ENCODE peak calls at places on chromosomes 1 and 21, in four cellular contexts. One of them, this sample, is unnamed.

GRCh38 chr21:40120944-40121575 is 253.8 kb downstream of the PCP4 start:
- DNase-seq in cardiac muscle cell: peak; percentile 53
- DNase-seq in pancreas: no peak
- DNase-seq in RWPE1: no peak
- DNase-seq in this sample: peak; percentile 16

GRCh38 chr1:167454929-167455785 is 63.2 kb downstream of the CD247 start:
- DNase-seq in pancreas: peak; percentile 77
- DNase-seq in RWPE1: peak; percentile 52
- DNase-seq in cardiac muscle cell: peak; percentile 61
- DNase-seq in this sample: peak; percentile 23

GRCh38 chr1:104648269-104648691 is 898.6 kb downstream of the AMY1C start:
- DNase-seq in RWPE1: peak; percentile 10
- DNase-seq in pancreas: no peak
- DNase-seq in cardiac muscle cell: peak; percentile 49
- DNase-seq in this sample: no peak

GRCh38 chr21:35368326-35368725 is 319.2 kb upstream of the RUNX1 start:
- DNase-seq in RWPE1: no peak
- DNase-seq in pancreas: no peak
- DNase-seq in cardiac muscle cell: no peak
- DNase-seq in this sample: no peak

GRCh38 chr1:220370041-220370700 is 97.9 kb upstream of the RAB3GAP2 start:
- DNase-seq in pancreas: no peak
- DNase-seq in cardiac muscle cell: peak; percentile 69
- DNase-seq in RWPE1: peak; percentile 99
- DNase-seq in this sample: peak; percentile 95

GRCh38 chr1:187654635-187655034 is 825.9 kb downstream of the PLA2G4A start:
- DNase-seq in pancreas: no peak
- DNase-seq in RWPE1: no peak
- DNase-seq in cardiac muscle cell: no peak
- DNase-seq in this sample: no peak

GRCh38 chr1:223670458-223671159 is 5.1 kb upstream of the CAPN8 start:
- DNase-seq in pancreas: no peak
- DNase-seq in cardiac muscle cell: peak; percentile 82
- DNase-seq in RWPE1: no peak
- DNase-seq in this sample: peak; percentile 45

GRCh38 chr1:114040273-114041043 is 61.2 kb downstream of the OLFML3 start:
- DNase-seq in pancreas: no peak
- DNase-seq in cardiac muscle cell: no peak
- DNase-seq in RWPE1: no peak
- DNase-seq in this sample: peak; percentile 14

GRCh38 chr21:24208562-24209260 is 1398.6 kb downstream of the MRPL39 start:
- DNase-seq in cardiac muscle cell: no peak
- DNase-seq in RWPE1: no peak
- DNase-seq in pancreas: peak; percentile 22
- DNase-seq in this sample: no peak

GRCh38 chr21:36701912-36702621 is 3.2 kb downstream of the SIM2 start:
- DNase-seq in pancreas: no peak
- DNase-seq in cardiac muscle cell: no peak
- DNase-seq in RWPE1: peak; percentile 61
- DNase-seq in this sample: no peak

GRCh38 chr1:29575826-29576225 is 339.5 kb downstream of the PTPRU start:
- DNase-seq in cardiac muscle cell: no peak
- DNase-seq in RWPE1: no peak
- DNase-seq in pancreas: no peak
- DNase-seq in this sample: peak; percentile 70

GRCh38 chr1:232553050-232553754 is 76.7 kb downstream of the SIPA1L2 start:
- DNase-seq in pancreas: peak; percentile 38
- DNase-seq in RWPE1: no peak
- DNase-seq in cardiac muscle cell: peak; percentile 77
- DNase-seq in this sample: peak; percentile 48

GRCh38 chr1:229781453-229781852 is 155.4 kb downstream of the URB2 start:
- DNase-seq in pancreas: peak; percentile 76
- DNase-seq in cardiac muscle cell: no peak
- DNase-seq in RWPE1: no peak
- DNase-seq in this sample: no peak

GRCh38 chr1:230327892-230328284 is 98.2 kb downstream of the PGBD5 start:
- DNase-seq in cardiac muscle cell: no peak
- DNase-seq in pancreas: no peak
- DNase-seq in RWPE1: peak; percentile 65
- DNase-seq in this sample: no peak

GRCh38 chr1:61050541-61051454 is 31.6 kb upstream of the NFIA start:
- DNase-seq in RWPE1: peak; percentile 34
- DNase-seq in pancreas: peak; percentile 69
- DNase-seq in cardiac muscle cell: peak; percentile 72
- DNase-seq in this sample: no peak

GRCh38 chr1:70420320-70420719 is 9.3 kb downstream of the CTH start:
- DNase-seq in pancreas: no peak
- DNase-seq in cardiac muscle cell: no peak
- DNase-seq in RWPE1: no peak
- DNase-seq in this sample: no peak

GRCh38 chr1:17719874-17720273 is 35.3 kb upstream of the ACTL8 start:
- DNase-seq in pancreas: no peak
- DNase-seq in cardiac muscle cell: no peak
- DNase-seq in RWPE1: no peak
- DNase-seq in this sample: no peak

GRCh38 chr1:11784993-11785769 is 20.6 kb downstream of the MTHFR start:
- DNase-seq in RWPE1: peak; percentile 55
- DNase-seq in pancreas: peak; percentile 79
- DNase-seq in cardiac muscle cell: peak; percentile 80
- DNase-seq in this sample: peak; percentile 60

GRCh38 chr1:118360817-118361216 is 175.8 kb upstream of the SPAG17 start:
- DNase-seq in pancreas: no peak
- DNase-seq in RWPE1: no peak
- DNase-seq in cardiac muscle cell: no peak
- DNase-seq in this sample: peak; percentile 57

GRCh38 chr1:228400237-228400651 is 6.4 kb downstream of the TRIM11 start:
- DNase-seq in pancreas: no peak
- DNase-seq in RWPE1: no peak
- DNase-seq in cardiac muscle cell: no peak
- DNase-seq in this sample: no peak

GRCh38 chr1:217149791-217150190 is 426.6 kb upstream of the ESRRG start:
- DNase-seq in cardiac muscle cell: no peak
- DNase-seq in RWPE1: no peak
- DNase-seq in pancreas: no peak
- DNase-seq in this sample: no peak

GRCh38 chr1:164137273-164137947 is 421.6 kb upstream of the PBX1 start:
- DNase-seq in cardiac muscle cell: peak; percentile 13
- DNase-seq in pancreas: no peak
- DNase-seq in RWPE1: no peak
- DNase-seq in this sample: no peak

GRCh38 chr1:158969166-158969565 is 37.8 kb downstream of the PYHIN1 start:
- DNase-seq in pancreas: no peak
- DNase-seq in RWPE1: peak; percentile 20
- DNase-seq in cardiac muscle cell: no peak
- DNase-seq in this sample: no peak

GRCh38 chr21:16070207-16070651 is 340.4 kb downstream of the USP25 start:
- DNase-seq in cardiac muscle cell: peak; percentile 5
- DNase-seq in pancreas: no peak
- DNase-seq in RWPE1: no peak
- DNase-seq in this sample: no peak

GRCh38 chr1:214842856-214843255 is 239.7 kb upstream of the KCNK2 start:
- DNase-seq in RWPE1: no peak
- DNase-seq in pancreas: no peak
- DNase-seq in cardiac muscle cell: no peak
- DNase-seq in this sample: no peak

GRCh38 chr1:86504130-86504479 is 35.4 kb downstream of the CLCA1 start:
- DNase-seq in RWPE1: no peak
- DNase-seq in pancreas: no peak
- DNase-seq in cardiac muscle cell: peak; percentile 63
- DNase-seq in this sample: no peak

GRCh38 chr1:86502721-86503430 is 34.1 kb downstream of the CLCA1 start:
- DNase-seq in RWPE1: peak; percentile 30
- DNase-seq in cardiac muscle cell: no peak
- DNase-seq in pancreas: no peak
- DNase-seq in this sample: peak; percentile 41

GRCh38 chr1:86500731-86501130 is 32.0 kb downstream of the CLCA1 start:
- DNase-seq in RWPE1: no peak
- DNase-seq in pancreas: no peak
- DNase-seq in cardiac muscle cell: no peak
- DNase-seq in this sample: no peak

GRCh38 chr1:86503477-86504129 is 34.9 kb downstream of the CLCA1 start:
- DNase-seq in cardiac muscle cell: no peak
- DNase-seq in pancreas: no peak
- DNase-seq in RWPE1: no peak
- DNase-seq in this sample: no peak

DNA sequence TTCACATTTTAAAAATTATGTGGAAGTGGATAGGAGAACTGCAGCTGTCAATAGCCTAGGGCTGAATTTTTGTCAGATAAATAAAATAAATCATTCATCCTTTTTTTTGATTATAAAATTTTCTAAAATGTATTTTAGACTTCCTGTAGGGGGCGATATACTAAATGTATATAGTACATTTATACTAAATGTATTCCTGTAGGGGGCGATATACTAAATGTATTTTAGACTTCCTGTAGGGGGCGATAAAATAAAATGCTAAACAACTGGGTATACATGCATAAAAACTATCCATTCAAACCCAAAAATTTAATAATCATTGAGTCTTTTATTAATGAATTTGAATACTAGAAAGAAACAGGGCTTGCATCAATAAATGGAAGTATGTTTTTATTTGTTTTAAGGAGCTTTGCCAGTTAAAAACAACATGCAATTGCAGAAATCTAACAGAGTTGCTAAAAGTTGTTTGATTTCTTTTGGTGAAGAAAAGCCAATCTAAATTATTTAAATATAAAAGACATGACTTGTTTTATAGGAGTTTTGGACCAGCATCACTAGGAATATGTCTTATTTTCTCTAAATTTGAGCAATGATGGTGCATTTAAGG is 31.4 kb downstream of the CLCA1 start:
- DNase-seq in RWPE1: peak; percentile 8
- DNase-seq in pancreas: no peak
- DNase-seq in cardiac muscle cell: peak; percentile 69
- DNase-seq in this sample: no peak
- TF ChIP-seq CTCF in RWPE1: peak; percentile 69
- TF ChIP-seq CTCF in pancreas: peak; percentile 83
- TF ChIP-seq CTCF in cardiac muscle cell: peak; percentile 92
- TF ChIP-seq CTCF in this sample: peak; percentile 56

DNA sequence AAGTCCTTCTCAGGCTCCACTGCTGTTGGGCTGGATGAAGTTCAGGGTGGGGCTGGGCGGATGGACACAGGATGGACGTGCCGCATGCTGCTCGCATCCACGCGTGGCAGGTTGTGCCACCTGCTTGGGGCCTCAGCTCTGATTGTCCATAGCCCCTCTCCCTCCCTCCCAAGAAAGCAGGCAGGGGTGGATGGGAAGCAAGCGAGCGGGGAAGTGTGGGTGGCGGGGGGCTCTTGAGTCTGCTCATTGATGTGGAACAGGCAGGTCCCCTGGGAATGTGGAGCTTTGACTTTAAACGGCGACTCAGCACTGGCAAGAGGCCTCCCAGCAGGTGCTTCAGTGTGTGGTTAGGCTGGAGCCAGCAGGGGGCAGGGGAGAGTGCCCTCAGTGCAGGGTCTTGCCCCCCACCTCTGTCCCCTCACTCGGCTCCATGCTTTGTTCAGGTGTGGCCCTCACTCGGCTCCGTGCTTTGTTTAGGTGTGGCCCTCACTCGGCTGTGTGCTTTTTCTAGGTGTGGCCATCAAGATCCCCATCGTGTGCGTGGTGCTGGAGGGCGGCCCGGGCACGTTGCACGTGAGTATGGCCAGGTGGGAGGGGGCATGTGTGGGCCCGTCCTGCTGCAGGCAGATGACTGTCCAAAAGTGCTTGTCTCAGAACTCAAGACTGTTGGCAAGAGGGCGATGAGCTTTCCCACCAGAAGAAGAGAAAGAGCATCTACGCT is 23.9 kb downstream of the TRPM2 start:
- DNase-seq in RWPE1: no peak
- DNase-seq in pancreas: no peak
- DNase-seq in cardiac muscle cell: peak; percentile 9
- DNase-seq in this sample: no peak
- TF ChIP-seq CTCF in RWPE1: no peak
- TF ChIP-seq CTCF in pancreas: no peak
- TF ChIP-seq CTCF in cardiac muscle cell: no peak
- TF ChIP-seq CTCF in this sample: no peak

GRCh38 chr1:151923422-151923821 is 14.1 kb upstream of the THEM4 start:
- DNase-seq in cardiac muscle cell: no peak
- DNase-seq in pancreas: no peak
- DNase-seq in RWPE1: no peak
- DNase-seq in this sample: no peak
- TF ChIP-seq CTCF in cardiac muscle cell: no peak
- TF ChIP-seq CTCF in pancreas: no peak
- TF ChIP-seq CTCF in RWPE1: no peak
- TF ChIP-seq CTCF in this sample: no peak

DNA sequence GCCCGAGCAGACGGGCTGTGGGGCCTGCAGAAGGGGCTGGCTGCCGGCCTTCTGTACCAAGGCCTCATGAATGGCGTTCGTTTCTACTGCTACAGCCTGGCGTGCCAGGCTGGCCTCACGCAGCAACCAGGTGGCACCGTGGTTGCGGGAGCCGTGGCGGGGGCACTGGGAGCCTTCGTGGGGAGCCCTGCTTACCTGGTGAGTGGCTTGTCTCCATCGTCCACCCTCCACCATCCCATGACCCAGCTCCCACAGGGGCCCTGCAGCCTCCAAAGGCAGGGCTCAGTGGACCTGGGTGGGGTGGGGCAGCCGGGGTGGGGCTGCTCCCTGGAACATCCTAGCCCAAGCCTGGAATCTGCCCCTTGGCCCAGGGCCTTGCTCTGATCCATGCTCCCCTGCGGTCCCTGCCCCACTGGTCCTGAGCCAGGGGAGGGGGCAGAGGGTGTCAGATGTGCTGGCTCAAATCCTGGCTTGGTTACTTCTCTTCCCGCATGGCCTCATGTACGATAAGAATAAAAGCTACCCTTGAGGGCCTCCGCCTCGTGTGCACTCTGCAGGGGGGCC is 690 bp downstream of the SLC25A34 start:
- DNase-seq in RWPE1: no peak
- DNase-seq in cardiac muscle cell: no peak
- DNase-seq in pancreas: peak; percentile 70
- DNase-seq in this sample: no peak
- TF ChIP-seq CTCF in RWPE1: no peak
- TF ChIP-seq CTCF in cardiac muscle cell: no peak
- TF ChIP-seq CTCF in pancreas: no peak
- TF ChIP-seq CTCF in this sample: no peak

GRCh38 chr1:9706178-9706577 is 54.6 kb downstream of the PIK3CD start:
- DNase-seq in cardiac muscle cell: no peak
- DNase-seq in RWPE1: no peak
- DNase-seq in pancreas: no peak
- DNase-seq in this sample: no peak

GRCh38 chr1:9703165-9703509 is 51.6 kb downstream of the PIK3CD start:
- DNase-seq in pancreas: no peak
- DNase-seq in RWPE1: no peak
- DNase-seq in cardiac muscle cell: no peak
- DNase-seq in this sample: no peak

GRCh38 chr1:9701661-9702060 is 50.1 kb downstream of the PIK3CD start:
- DNase-seq in cardiac muscle cell: no peak
- DNase-seq in RWPE1: no peak
- DNase-seq in pancreas: no peak
- DNase-seq in this sample: no peak

GRCh38 chr1:9703681-9704080 is 52.1 kb downstream of the PIK3CD start:
- DNase-seq in pancreas: no peak
- DNase-seq in RWPE1: no peak
- DNase-seq in cardiac muscle cell: no peak
- DNase-seq in this sample: no peak

GRCh38 chr1:9705337-9706098 is 54.0 kb downstream of the PIK3CD start:
- DNase-seq in cardiac muscle cell: no peak
- DNase-seq in RWPE1: no peak
- DNase-seq in pancreas: no peak
- DNase-seq in this sample: peak; percentile 72
- TF ChIP-seq CTCF in cardiac muscle cell: no peak
- TF ChIP-seq CTCF in RWPE1: no peak
- TF ChIP-seq CTCF in pancreas: no peak
- TF ChIP-seq CTCF in this sample: no peak

GRCh38 chr1:181135462-181135781 is 46.9 kb downstream of the IER5 start:
- DNase-seq in RWPE1: no peak
- DNase-seq in pancreas: no peak
- DNase-seq in cardiac muscle cell: no peak
- DNase-seq in this sample: peak; percentile 49
- TF ChIP-seq CTCF in RWPE1: no peak
- TF ChIP-seq CTCF in pancreas: no peak
- TF ChIP-seq CTCF in cardiac muscle cell: peak; percentile 20
- TF ChIP-seq CTCF in this sample: peak; percentile 39

This sample was measured in fibroblast of lung.